ENCODE peak calls at places on chromosome 10, in seven cellular contexts. K is psoas muscle, U is body of pancreas, X is esophagus squamous epithelium, V is GM12878, J is tibial nerve, O is Caco-2. T is an unnamed sample.

GRCh38 chr10:26879744-26880143 is 19.0 kb upstream of the ABI1 start:
- DNase-seq in U (peak; percentile 81), V (no peak), J (no peak), X (no peak), K (no peak), O (no peak), T (no peak)

GRCh38 chr10:36209480-36209879 is 567.4 kb upstream of the FZD8 start:
- DNase-seq in U (no peak), J (no peak), X (no peak), K (no peak), V (no peak), O (no peak), T (no peak)

GRCh38 chr10:110893559-110894179 is 21.9 kb downstream of the PDCD4 start:
- DNase-seq in O (peak; percentile 29), X (no peak), K (no peak), J (no peak), V (no peak), U (no peak), T (no peak)

GRCh38 chr10:7406712-7407333 is 4.0 kb downstream of the SFMBT2 start:
- DNase-seq in V (no peak), U (peak; percentile 12), O (no peak), X (no peak), K (no peak), J (no peak), T (no peak)

GRCh38 chr10:80786322-80786721 is 248.6 kb downstream of the SH2D4B start:
- DNase-seq in O (no peak), U (no peak), J (no peak), X (no peak), K (no peak), V (no peak), T (no peak)

GRCh38 chr10:91552706-91553105 is 80.2 kb downstream of the PPP1R3C start:
- DNase-seq in O (peak; percentile 9), X (no peak), U (peak; percentile 76), K (no peak), J (no peak), V (no peak), T (no peak)

GRCh38 chr10:77872947-77873557 is 53.5 kb downstream of the DLG5 start:
- DNase-seq in U (no peak), K (no peak), J (no peak), V (no peak), O (no peak), X (no peak), T (no peak)

GRCh38 chr10:130713105-130713504 is 576.9 kb downstream of the GLRX3 start:
- DNase-seq in X (no peak), K (no peak), J (no peak), V (no peak), O (no peak), U (no peak), T (no peak)

GRCh38 chr10:78621183-78621789 is 447.5 kb upstream of the ZMIZ1 start:
- DNase-seq in X (no peak), V (no peak), K (no peak), O (no peak), J (no peak), U (peak; percentile 31), T (no peak)

GRCh38 chr10:52353210-52353609 is 39.1 kb downstream of the DKK1 start:
- DNase-seq in J (no peak), X (no peak), V (no peak), U (no peak), O (no peak), K (no peak), T (no peak)

GRCh38 chr10:59098811-59099452 is 77.5 kb upstream of the PHYHIPL start:
- DNase-seq in J (no peak), V (no peak), X (no peak), U (no peak), O (no peak), K (no peak), T (no peak)

GRCh38 chr10:18238875-18239485 is 98.8 kb downstream of the CACNB2 start:
- DNase-seq in K (no peak), X (no peak), J (no peak), U (peak; percentile 18), O (peak; percentile 28), V (no peak), T (no peak)

GRCh38 chr10:101441539-101442455 is 87.8 kb downstream of the BTRC start:
- DNase-seq in X (no peak), U (peak; percentile 16), V (no peak), O (peak; percentile 68), K (no peak), J (peak; percentile 16), T (no peak)

GRCh38 chr10:126538439-126539140 is 131.9 kb downstream of the C10orf90 start:
- DNase-seq in J (no peak), O (no peak), K (no peak), V (no peak), X (no peak), U (peak; percentile 51), T (no peak)

GRCh38 chr10:71635251-71635866 is 84.2 kb downstream of the C10orf105 start:
- DNase-seq in K (no peak), U (no peak), V (no peak), O (peak; percentile 63), J (no peak), X (no peak), T (no peak)

GRCh38 chr10:101663097-101663496 is 31.9 kb downstream of the FBXW4 start:
- DNase-seq in V (no peak), K (no peak), X (no peak), J (no peak), U (no peak), O (no peak), T (no peak)

GRCh38 chr10:60353519-60354258 is 36.0 kb downstream of the ANK3 start:
- DNase-seq in O (peak; percentile 26), V (no peak), K (no peak), J (no peak), X (no peak), U (no peak), T (no peak)

GRCh38 chr10:100962346-100963080 is 6.8 kb upstream of the SEMA4G start:
- DNase-seq in U (no peak), J (no peak), X (no peak), V (no peak), K (no peak), O (no peak), T (no peak)

GRCh38 chr10:43819464-43820225 is 171.0 kb upstream of the ZNF32 start:
- DNase-seq in U (no peak), X (no peak), O (no peak), K (no peak), V (no peak), J (no peak), T (no peak)

GRCh38 chr10:50291261-50291850 is 40.0 kb upstream of the ASAH2 start:
- DNase-seq in K (no peak), O (no peak), J (no peak), U (no peak), V (no peak), X (no peak), T (no peak)

GRCh38 chr10:86979977-86980448 is 11.7 kb downstream of the ADIRF start:
- DNase-seq in U (peak; percentile 39), V (no peak), O (no peak), K (peak; percentile 81), X (no peak), J (no peak), T (no peak)

GRCh38 chr10:63605568-63605967 is 84.4 kb downstream of the REEP3 start:
- DNase-seq in K (no peak), V (no peak), U (no peak), X (no peak), J (no peak), O (no peak), T (no peak)

GRCh38 chr10:59225211-59225610 is 48.8 kb downstream of the PHYHIPL start:
- DNase-seq in V (no peak), J (no peak), O (no peak), U (no peak), K (no peak), X (no peak), T (no peak)

GRCh38 chr10:15879663-15880062 is 19.4 kb upstream of the MINDY3 start:
- DNase-seq in U (no peak), J (no peak), X (no peak), O (no peak), K (no peak), V (no peak), T (no peak)

GRCh38 chr10:92436611-92437010 is 137.3 kb downstream of the IDE start:
- DNase-seq in U (no peak), K (no peak), V (no peak), J (no peak), X (no peak), O (no peak), T (no peak)

GRCh38 chr10:14820775-14821154 is 17.1 kb downstream of the CDNF start:
- DNase-seq in O (no peak), J (no peak), X (no peak), K (no peak), U (no peak), V (no peak), T (no peak)

GRCh38 chr10:57962839-57963238 is 304.9 kb downstream of the IPMK start:
- DNase-seq in V (no peak), K (no peak), J (no peak), O (no peak), X (no peak), U (no peak), T (no peak)
- H3K9me3 ChIP-seq in V (no peaks in the 10 kb centered on the region), K (no peaks in the 10 kb centered on the region), J (no peaks in the 10 kb centered on the region), O (no peaks in the 10 kb centered on the region), X (no peaks in the 10 kb centered on the region), U (no peaks in the 10 kb centered on the region), T (no peaks in the 10 kb centered on the region)

DNA sequence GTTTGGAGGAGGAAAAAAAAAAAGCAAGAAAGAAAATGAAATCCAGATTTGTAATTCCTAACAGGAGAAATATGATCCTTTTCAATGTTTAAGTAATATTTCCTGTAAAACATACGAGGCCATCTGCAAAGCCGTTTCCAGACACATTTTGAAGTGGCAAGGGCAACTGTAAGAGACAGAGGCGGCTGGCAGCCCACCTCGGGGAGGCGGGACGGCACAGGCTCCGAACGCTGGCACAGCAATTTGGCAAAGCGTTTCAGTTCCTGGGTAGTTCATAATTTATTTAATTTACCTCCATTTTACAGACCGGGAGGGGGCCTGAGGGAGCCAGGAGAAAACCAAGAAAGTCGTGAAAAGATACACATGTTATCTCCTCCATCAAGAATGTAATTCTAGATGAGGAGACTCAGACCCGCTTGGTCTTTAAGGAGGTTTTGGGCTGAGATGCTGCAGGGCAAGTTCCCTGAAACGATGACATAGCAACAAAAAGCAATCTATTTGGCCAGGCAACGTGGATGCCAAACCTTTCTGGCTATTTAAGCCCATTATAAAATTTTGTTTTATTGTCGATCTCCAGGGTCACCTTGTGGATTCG is 448.5 kb upstream of the MKI67 start:
- DNase-seq in V (no peak), J (no peak), U (no peak), O (no peak), X (no peak), K (no peak), T (no peak)
- H3K9me3 ChIP-seq in V (no peaks in the 10 kb centered on the region), J (no peaks in the 10 kb centered on the region), U (no peaks in the 10 kb centered on the region), O (no peaks in the 10 kb centered on the region), X (no peaks in the 10 kb centered on the region), K (no peaks in the 10 kb centered on the region), T (no peaks in the 10 kb centered on the region)

GRCh38 chr10:133461027-133461426 is 7.3 kb downstream of the SCART1 start:
- DNase-seq in O (no peak), X (no peak), J (no peak), K (no peak), V (no peak), U (no peak), T (no peak)
- H3K9me3 ChIP-seq in O (peaks cover 6% of the 10 kb centered on the region), X (no peaks in the 10 kb centered on the region), J (peaks cover 16% of the 10 kb centered on the region), K (no peaks in the 10 kb centered on the region), V (no peaks in the 10 kb centered on the region), U (no peaks in the 10 kb centered on the region), T (no peaks in the 10 kb centered on the region)

DNA sequence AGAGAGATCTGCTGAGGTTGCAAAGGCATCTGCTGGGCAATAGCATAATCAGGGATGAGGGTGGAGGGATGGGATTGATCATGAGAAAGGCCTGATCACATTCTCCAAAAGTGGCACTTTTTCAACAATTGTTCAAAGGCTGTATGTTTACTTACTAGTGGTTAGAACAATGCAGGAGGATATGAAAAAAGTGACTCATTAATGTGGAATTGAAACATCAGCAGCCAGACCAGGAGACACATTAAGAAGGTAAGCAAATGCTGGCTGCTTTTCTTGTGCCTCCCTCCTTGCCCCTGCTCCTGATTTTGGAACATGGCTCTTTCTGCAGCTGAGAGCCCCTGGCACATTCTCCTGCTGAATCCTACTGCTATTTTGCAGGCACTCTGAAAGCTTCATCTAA is 63.5 kb downstream of the FAM204A start:
- DNase-seq in V (no peak), J (no peak), X (no peak), O (no peak), K (no peak), U (no peak), T (no peak)
- H3K9me3 ChIP-seq in V (peaks cover 3% of the 10 kb centered on the region), J (peaks cover 16% of the 10 kb centered on the region), X (peaks cover 10% of the 10 kb centered on the region), O (no peaks in the 10 kb centered on the region), K (peaks cover 6% of the 10 kb centered on the region), U (peaks cover 6% of the 10 kb centered on the region), T (peaks cover 3% of the 10 kb centered on the region)

T was measured in thoracic aorta.